ENCODE peak calls at places on chromosome X, in five cellular contexts. D is mucosa of gallbladder; Y is dermis blood vessel endothelial cell; Z is T-helper 1 cell; J is stimulated activated CD4-positive, alpha-beta T cell treated with anti-CD3 and anti-CD28 coated beads, Interleukin-4, amount 100 ng/mL, for 4 hours. R is an unnamed sample.

GRCh38 chrX:48590203-48591103 is 6.8 kb upstream of the WDR13 start:
- DNase-seq in D (no peak), Y (peak; percentile 50), Z (no peak), J (no peak), R (peak; percentile 78)

GRCh38 chrX:45714864-45715263 is 514.2 kb upstream of the DIPK2B start:
- DNase-seq in D (no peak), Y (peak; percentile 83), Z (no peak), J (peak; percentile 41), R (no peak)

GRCh38 chrX:2703991-2704369 is 12.9 kb downstream of the CD99 start:
- DNase-seq in D (no peak), Y (peak; percentile 88), Z (no peak), J (no peak), R (no peak)

GRCh38 chrX:2342878-2343277 is 157.9 kb downstream of the DHRSX start:
- DNase-seq in D (no peak), Y (no peak), Z (no peak), J (no peak), R (no peak)

GRCh38 chrX:57643698-57644097 is 36.4 kb downstream of the NLRP2B start:
- DNase-seq in D (no peak), Y (no peak), Z (no peak), J (no peak), R (no peak)

GRCh38 chrX:119389854-119390501 is 9.2 kb upstream of the SLC25A43 start:
- DNase-seq in D (no peak), Y (no peak), Z (no peak), J (no peak), R (no peak)

GRCh38 chrX:54494166-54494969 is 1.7 kb downstream of the FGD1 start:
- DNase-seq in D (no peak), Y (no peak), Z (no peak), J (no peak), R (no peak)

GRCh38 chrX:24498975-24499374 is 33.9 kb downstream of the PDK3 start:
- DNase-seq in D (no peak), Y (peak; percentile 46), Z (no peak), J (no peak), R (no peak)

GRCh38 chrX:2504706-2505332 is 4.0 kb upstream of the DHRSX start:
- DNase-seq in D (no peak), Y (no peak), Z (no peak), J (no peak), R (no peak)

GRCh38 chrX:45505214-45505613 is 304.5 kb upstream of the DIPK2B start:
- DNase-seq in D (no peak), Y (peak; percentile 93), Z (no peak), J (no peak), R (no peak)

GRCh38 chrX:13485167-13485566 is 84.2 kb upstream of the EGFL6 start:
- DNase-seq in D (no peak), Y (no peak), Z (no peak), J (no peak), R (no peak)

GRCh38 chrX:110086162-110086915 is 83.4 kb downstream of the TMEM164 start:
- DNase-seq in D (no peak), Y (no peak), Z (no peak), J (no peak), R (no peak)